ENCODE peak calls at places on chromosomes 12 and 14, in four cellular contexts. H, C, J and R are unnamed samples. For H3K4me1, the result is how much of the 10 kb centered on the place peaks cover.

GRCh38 chr12:100743060-100743459 is 51.5 kb upstream of the ANO4 start:
- DNase-seq in C (no peak), H (no peak), J (no peak), R (no peak)

GRCh38 chr14:52005625-52006024 is 16.3 kb downstream of the RTRAF start:
- DNase-seq in J (no peak), C (no peak), H (no peak), R (no peak)

GRCh38 chr12:130375888-130376287 is 38.2 kb downstream of the PIWIL1 start:
- DNase-seq in J (no peak), C (no peak), H (no peak), R (no peak)

GRCh38 chr12:52175411-52176350 is 16.1 kb downstream of the KRT80 start:
- DNase-seq in H (no peak), J (no peak), C (no peak), R (peak)

GRCh38 chr12:15776532-15776931 is 12.7 kb downstream of the EPS8 start:
- DNase-seq in C (no peak), H (no peak), J (no peak), R (no peak)

GRCh38 chr12:81222841-81223595 is 145.1 kb downstream of the ACSS3 start:
- DNase-seq in H (peak), J (no peak), C (no peak), R (no peak)

GRCh38 chr12:65122661-65123060 is 1.6 kb upstream of the WIF1 start:
- DNase-seq in J (no peak), C (no peak), H (no peak), R (no peak)

GRCh38 chr14:97978336-97978735 is 1181.2 kb downstream of the VRK1 start:
- DNase-seq in H (no peak), C (peak), J (peak), R (no peak)

GRCh38 chr14:58243790-58244555 is 670 bp upstream of the PSMA3 start:
- DNase-seq in C (no peak), H (no peak), J (no peak), R (no peak)

GRCh38 chr12:94173660-94174265 is 25.4 kb downstream of the PLXNC1 start:
- DNase-seq in J (no peak), H (no peak), C (no peak), R (peak)

GRCh38 chr12:57219993-57220728 is 3.6 kb downstream of the NXPH4 start:
- DNase-seq in C (peak), J (no peak), H (no peak), R (no peak)

GRCh38 chr14:102927346-102927877 is 4.9 kb downstream of the AMN start:
- DNase-seq in H (no peak), J (no peak), C (no peak), R (no peak)

GRCh38 chr14:93113678-93114067 is 2.1 kb downstream of the ITPK1 start:
- DNase-seq in H (no peak), J (no peak), C (no peak), R (no peak)

GRCh38 chr12:120846721-120847120 is 57.4 kb downstream of the SPPL3 start:
- DNase-seq in J (no peak), C (no peak), H (peak), R (peak)

GRCh38 chr12:112939761-112940357 is 1.6 kb downstream of the OAS3 start:
- DNase-seq in J (no peak), H (no peak), C (no peak), R (no peak)

GRCh38 chr14:82642425-82642824 is 1108.8 kb upstream of the SEL1L start:
- DNase-seq in H (no peak), J (no peak), C (peak), R (peak)

GRCh38 chr12:80607361-80608135 is 99.9 kb upstream of the MYF6 start:
- DNase-seq in J (no peak), H (no peak), C (no peak), R (no peak)

GRCh38 chr12:29333178-29333577 is 47.8 kb downstream of the ERGIC2 start:
- DNase-seq in C (no peak), J (no peak), H (no peak), R (no peak)

GRCh38 chr12:101667591-101667990 is 29.8 kb upstream of the CHPT1 start:
- DNase-seq in J (no peak), H (no peak), C (no peak), R (no peak)

GRCh38 chr14:104976198-104977007 is 1.8 kb downstream of the AHNAK2 start:
- DNase-seq in C (peak), J (peak), H (peak), R (peak)

GRCh38 chr12:2834581-2835491 is at the start of gene NRIP2:
- DNase-seq in J (no peak), C (peak), H (peak), R (peak)

GRCh38 chr12:2833810-2834209 is 1.0 kb downstream of the NRIP2 start:
- DNase-seq in J (no peak), C (no peak), H (no peak), R (no peak)

GRCh38 chr12:2836576-2836975 is 1.7 kb upstream of the NRIP2 start:
- DNase-seq in J (no peak), C (no peak), H (no peak), R (no peak)

GRCh38 chr12:2833327-2833726 is 1.5 kb downstream of the NRIP2 start:
- DNase-seq in C (no peak), H (no peak), J (no peak), R (no peak)

DNA sequence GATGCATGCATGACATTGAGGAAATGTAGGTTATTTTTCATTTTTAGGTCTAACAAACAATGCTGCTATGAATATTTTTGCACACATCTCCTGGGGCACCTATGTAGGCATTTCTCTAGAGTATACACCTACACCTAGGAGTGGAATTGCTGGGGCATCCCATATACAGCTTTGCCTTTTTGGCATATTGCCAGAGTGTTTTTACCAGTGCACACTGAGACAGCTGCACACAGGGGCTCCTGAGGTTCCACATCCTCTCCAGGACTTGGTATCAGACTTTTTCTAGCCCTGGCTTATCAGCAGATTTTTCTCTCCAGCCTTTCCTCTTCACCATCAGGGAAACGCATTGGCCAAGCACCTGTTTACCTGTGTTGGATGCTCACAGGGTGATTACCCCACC is 1.2 kb upstream of the NRIP2 start:
- DNase-seq in H (no peak), J (no peak), C (no peak), R (no peak)
- H3K14ac ChIP-seq in H (no peak), J (no peak), C (no peak), R (no peak)

DNA sequence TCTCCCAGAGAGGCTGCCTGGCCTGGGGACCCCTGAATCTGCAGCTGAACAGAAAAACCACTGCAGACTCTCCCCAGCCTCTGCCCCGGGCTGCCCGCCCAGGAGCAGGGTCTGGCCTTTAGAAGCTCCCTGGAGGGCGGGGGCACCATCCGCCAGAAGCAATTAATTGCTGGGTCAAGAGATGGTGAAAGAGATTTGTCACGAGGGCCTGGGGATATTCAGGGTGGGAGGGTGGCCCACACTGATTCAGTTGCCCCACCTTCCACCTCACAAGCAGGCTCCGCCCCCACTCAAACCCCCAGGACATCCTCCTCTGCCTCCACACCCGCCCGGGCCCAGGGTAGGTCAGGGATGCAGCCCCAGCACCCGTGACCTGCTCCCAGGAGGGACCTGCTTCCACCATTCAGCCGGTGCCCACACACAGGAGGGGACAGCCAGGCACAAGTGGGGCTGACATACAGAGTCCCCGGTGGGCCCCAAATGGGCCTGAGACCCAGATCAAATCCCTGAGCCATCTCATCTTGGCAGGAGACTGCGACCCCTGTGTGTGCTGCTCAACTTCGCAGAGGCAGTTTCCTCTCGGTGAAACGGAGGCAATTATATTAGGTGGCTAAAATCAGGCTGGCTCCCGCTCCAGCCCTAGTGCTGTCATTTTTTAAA is 23.0 kb downstream of the NCOR2 start:
- DNase-seq in C (no peak), J (no peak), H (no peak), R (peak)
- H3K4me1 ChIP-seq in C (under half), J (under half), H (under half), R (half or more)

GRCh38 chr14:68246074-68246980 is 426.7 kb downstream of the RAD51B start:
- DNase-seq in C (no peak), J (no peak), H (no peak), R (no peak)

GRCh38 chr14:68244272-68244975 is 424.8 kb downstream of the RAD51B start:
- DNase-seq in H (no peak), C (no peak), J (no peak), R (no peak)

GRCh38 chr14:68243441-68244010 is 423.9 kb downstream of the RAD51B start:
- DNase-seq in H (no peak), C (no peak), J (no peak), R (no peak)

GRCh38 chr14:68247281-68247680 is 427.7 kb downstream of the RAD51B start:
- DNase-seq in H (no peak), J (no peak), C (no peak), R (no peak)

GRCh38 chr14:68245146-68246073 is 425.8 kb downstream of the RAD51B start:
- DNase-seq in H (peak), C (no peak), J (no peak), R (peak)
- H4K91ac ChIP-seq in H (peak), C (no peak), J (no peak), R (no peak)

GRCh38 chr12:27907766-27908165 is 64.8 kb downstream of the PTHLH start:
- DNase-seq in H (peak), J (no peak), C (no peak), R (no peak)

GRCh38 chr12:27906127-27906500 is 66.4 kb downstream of the PTHLH start:
- DNase-seq in H (no peak), C (no peak), J (no peak), R (no peak)

GRCh38 chr12:27906658-27907473 is 65.7 kb downstream of the PTHLH start:
- DNase-seq in J (no peak), C (no peak), H (peak), R (peak)

GRCh38 chr12:27902651-27903050 is 69.9 kb downstream of the PTHLH start:
- DNase-seq in H (no peak), J (no peak), C (no peak), R (no peak)

DNA sequence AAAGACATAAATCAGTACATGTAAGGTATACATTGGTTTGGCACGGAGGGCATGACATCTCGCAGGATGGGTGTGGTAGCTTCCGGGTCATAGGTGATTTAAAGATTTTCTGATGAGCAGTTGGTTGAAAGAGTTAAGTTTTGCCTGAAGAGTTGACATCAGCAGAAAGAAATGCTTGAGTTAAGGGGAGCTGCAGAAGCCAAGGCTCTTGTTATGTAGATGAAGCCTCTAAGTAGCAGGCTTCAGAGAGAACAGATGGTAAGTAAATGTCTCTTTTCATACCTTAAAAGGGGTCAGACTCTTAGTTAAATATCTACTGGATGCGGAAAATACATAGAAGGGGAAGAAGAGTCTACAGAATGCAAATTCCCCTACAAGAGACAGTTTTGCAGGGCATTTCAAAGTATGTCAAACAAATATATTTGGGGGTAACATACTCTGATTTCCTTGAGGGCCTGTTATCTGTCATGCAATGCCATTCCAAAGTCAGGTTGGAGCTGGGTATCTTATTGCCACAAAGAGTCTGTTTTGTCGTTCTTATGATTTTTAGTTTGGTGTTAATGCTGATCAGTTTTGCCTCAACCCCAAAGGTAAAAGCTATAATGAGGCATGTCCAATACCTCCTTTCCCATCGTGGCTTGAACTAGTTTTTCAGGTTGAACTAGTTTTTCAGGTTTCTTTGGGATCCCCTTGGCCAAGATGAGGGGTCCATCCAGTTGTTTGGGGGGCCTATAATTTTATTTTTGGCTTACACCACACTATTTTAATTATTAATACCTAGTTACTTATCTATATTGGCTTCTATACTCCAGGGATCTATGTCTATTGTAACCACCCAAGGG is 67.0 kb downstream of the PTHLH start:
- DNase-seq in C (no peak), J (no peak), H (no peak), R (no peak)
- H3K14ac ChIP-seq in C (no peak), J (no peak), H (peak), R (no peak)

DNA sequence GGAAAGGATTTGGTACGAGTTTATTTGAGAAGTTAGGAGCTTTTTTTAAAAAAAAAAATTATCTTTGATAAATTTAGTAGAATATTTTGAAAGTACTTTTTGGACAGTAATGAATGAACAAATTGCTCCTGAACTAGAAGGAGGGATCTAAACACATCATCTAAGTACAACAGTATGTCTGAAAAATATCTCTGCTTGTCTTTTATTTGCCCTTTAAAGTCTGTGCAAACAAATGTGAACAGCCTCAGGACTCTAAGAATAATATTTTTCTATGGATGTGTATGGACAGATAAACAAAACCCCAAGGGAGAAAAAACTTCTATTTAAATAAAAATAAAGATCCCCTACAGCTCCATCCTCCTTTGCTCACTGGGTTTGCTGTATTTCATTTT is 19.5 kb downstream of the FBXL14 start:
- DNase-seq in J (no peak), H (no peak), C (no peak), R (no peak)
- H3K4me1 ChIP-seq in J (under half), H (under half), C (under half), R (under half)

GRCh38 chr12:13379531-13379930 is 183.0 kb downstream of the EMP1 start:
- DNase-seq in H (no peak), C (peak), J (no peak), R (no peak)

GRCh38 chr12:13377698-13378097 is 181.2 kb downstream of the EMP1 start:
- DNase-seq in J (no peak), C (no peak), H (no peak), R (no peak)

GRCh38 chr12:13383379-13383778 is 186.9 kb downstream of the EMP1 start:
- DNase-seq in H (no peak), J (no peak), C (peak), R (no peak)

GRCh38 chr12:13376627-13377373 is 180.3 kb downstream of the EMP1 start:
- DNase-seq in J (no peak), C (peak), H (no peak), R (no peak)

DNA sequence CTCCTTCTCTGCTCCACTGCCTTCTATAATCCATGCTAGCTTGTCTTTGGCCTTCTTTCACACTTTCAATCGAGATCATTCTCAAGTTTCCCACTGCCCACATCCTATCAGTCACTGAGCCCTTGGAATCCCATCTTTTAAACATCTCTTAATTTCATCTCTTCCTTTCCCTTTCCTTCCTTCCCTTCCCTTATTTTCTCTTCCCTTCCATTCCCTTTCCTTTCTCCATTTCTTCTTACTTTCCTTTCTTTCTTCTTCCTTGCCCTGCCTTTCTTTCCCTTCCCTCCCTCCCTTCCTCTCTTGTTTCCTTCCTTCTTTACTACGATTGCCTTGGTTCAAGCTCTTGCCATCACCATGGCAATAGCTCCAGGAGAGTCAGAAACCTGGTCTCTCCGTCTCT is 183.8 kb downstream of the EMP1 start:
- DNase-seq in H (no peak), J (no peak), C (no peak), R (no peak)
- H4K91ac ChIP-seq in H (no peak), J (no peak), C (no peak), R (no peak)

DNA sequence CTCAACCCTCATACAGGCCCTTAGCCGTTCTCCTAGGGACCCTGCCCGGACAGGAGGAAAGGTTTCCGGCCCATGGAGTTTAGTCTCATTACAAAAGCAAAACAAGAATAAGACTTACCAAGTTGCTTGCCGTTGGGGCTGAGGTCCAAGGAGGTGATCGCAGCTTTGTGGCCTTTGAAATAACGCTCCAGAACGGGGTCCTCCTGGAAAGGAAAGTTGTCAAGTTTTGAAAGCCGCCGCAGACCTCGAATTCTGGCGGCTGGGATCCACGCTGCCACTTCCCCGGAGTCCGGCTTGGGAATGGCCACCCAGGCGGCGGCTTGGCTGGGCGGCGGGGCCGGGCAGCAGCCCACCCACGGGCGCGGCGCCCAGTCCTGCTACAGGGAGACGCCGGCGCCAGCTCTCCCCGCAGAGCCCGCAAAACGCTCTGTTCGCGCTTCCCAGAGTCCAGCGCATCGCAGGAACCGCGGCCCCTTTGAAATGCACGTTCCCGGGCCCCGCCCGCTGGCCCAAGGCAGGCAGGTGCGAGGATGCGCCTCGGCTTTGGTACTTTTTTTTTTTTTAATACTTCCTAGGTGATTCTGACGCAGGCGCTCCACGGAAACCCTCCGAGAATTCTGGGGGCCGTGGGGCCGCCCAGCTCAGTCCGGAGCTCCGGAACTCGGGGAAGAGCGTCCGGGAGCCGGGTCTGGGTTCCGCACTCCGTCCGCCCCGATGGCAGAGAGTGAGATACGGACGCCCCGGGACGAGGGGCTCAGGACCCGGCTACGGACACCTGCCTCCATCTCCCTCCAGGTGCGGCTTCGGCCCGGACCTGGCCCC is 617 bp upstream of the GALNT4 start:
- DNase-seq in J (peak), C (peak), H (peak), R (peak)
- H3K14ac ChIP-seq in J (no peak), C (no peak), H (peak), R (peak)

GRCh38 chr14:22476882-22477281 is 112.1 kb downstream of the DAD1 start:
- DNase-seq in H (no peak), J (no peak), C (no peak), R (no peak)
- H3K4me1 ChIP-seq in H (under half), J (under half), C (under half), R (under half)

GRCh38 chr14:54763761-54764160 is 138.9 kb downstream of the GCH1 start:
- DNase-seq in H (no peak), J (no peak), C (no peak), R (no peak)
- H4K91ac ChIP-seq in H (no peak), J (no peak), C (no peak), R (peak)